ENCODE peak calls at places on chromosomes 13 and 19, in four cellular contexts. A is hepatocyte, O is GM23338, J is GM23248. D is an unnamed sample.

GRCh38 chr19:7863971-7864718 is 10.0 kb downstream of the PRR36 start:
- DNase-seq in A (no peak), O (no peak), J (no peak), D (no peak)

GRCh38 chr19:7515471-7516226 is at the start of gene ZNF358:
- DNase-seq in A (peak), O (peak), J (peak), D (peak)

GRCh38 chr19:38411041-38411712 is 8.3 kb downstream of the FAM98C start:
- DNase-seq in A (no peak), O (no peak), J (no peak), D (no peak)

GRCh38 chr13:51152713-51153112 is 41.6 kb upstream of the C13orf42 start:
- DNase-seq in A (peak), O (no peak), J (peak), D (no peak)

GRCh38 chr13:99028890-99029289 is 51.0 kb upstream of the DOCK9 start:
- DNase-seq in A (no peak), O (peak), J (no peak), D (peak)

GRCh38 chr19:48741222-48741999 is 1.0 kb upstream of the RASIP1 start:
- DNase-seq in A (no peak), O (peak), J (peak), D (peak)

GRCh38 chr13:25292301-25292700 is 5.0 kb upstream of the MTMR6 start:
- DNase-seq in A (no peak), O (peak), J (no peak), D (no peak)

GRCh38 chr19:18931316-18932162 is 9.5 kb downstream of the HOMER3 start:
- DNase-seq in A (peak), O (no peak), J (no peak), D (no peak)

GRCh38 chr19:48770223-48770622 is 14.9 kb downstream of the FGF21 start:
- DNase-seq in A (no peak), O (no peak), J (peak), D (no peak)

GRCh38 chr13:101655435-101655834 is 203.0 kb downstream of the ITGBL1 start:
- DNase-seq in A (no peak), O (no peak), J (no peak), D (no peak)

GRCh38 chr13:36418022-36418805 is 14.1 kb upstream of the CCNA1 start:
- DNase-seq in A (no peak), O (peak), J (peak), D (no peak)

GRCh38 chr19:42143341-42144234 is 11.3 kb upstream of the POU2F2 start:
- DNase-seq in A (peak), O (peak), J (peak), D (peak)
- TF ChIP-seq EZH2phosphoT487 in A (no peak), O (no peak), J (no peak), D (no peak)

GRCh38 chr13:94708031-94708571 is 4.2 kb downstream of the SOX21 start:
- DNase-seq in A (no peak), O (peak), J (no peak), D (peak)

GRCh38 chr13:94707400-94708021 is 4.8 kb downstream of the SOX21 start:
- DNase-seq in A (no peak), O (peak), J (no peak), D (peak)

GRCh38 chr13:94706101-94706853 is 6.1 kb downstream of the SOX21 start:
- DNase-seq in A (no peak), O (peak), J (no peak), D (peak)

GRCh38 chr13:94705081-94705751 is 7.1 kb downstream of the SOX21 start:
- DNase-seq in A (no peak), O (peak), J (no peak), D (peak)

GRCh38 chr13:94706854-94707399 is 5.4 kb downstream of the SOX21 start:
- DNase-seq in A (no peak), O (peak), J (no peak), D (peak)
- TF ChIP-seq EZH2 in A (peak), O (peak), J (peak), D (no peak)

GRCh38 chr13:90926459-90926858 is 421.0 kb upstream of the MIR17HG start:
- DNase-seq in A (peak), O (no peak), J (no peak), D (no peak)

GRCh38 chr13:90933097-90933826 is 414.2 kb upstream of the MIR17HG start:
- DNase-seq in A (no peak), O (no peak), J (no peak), D (no peak)

GRCh38 chr13:90928109-90928508 is 419.4 kb upstream of the MIR17HG start:
- DNase-seq in A (no peak), O (no peak), J (no peak), D (no peak)
- H3K4me2 ChIP-seq in A (no peak), O (no peak), J (no peak), D (no peak)

DNA sequence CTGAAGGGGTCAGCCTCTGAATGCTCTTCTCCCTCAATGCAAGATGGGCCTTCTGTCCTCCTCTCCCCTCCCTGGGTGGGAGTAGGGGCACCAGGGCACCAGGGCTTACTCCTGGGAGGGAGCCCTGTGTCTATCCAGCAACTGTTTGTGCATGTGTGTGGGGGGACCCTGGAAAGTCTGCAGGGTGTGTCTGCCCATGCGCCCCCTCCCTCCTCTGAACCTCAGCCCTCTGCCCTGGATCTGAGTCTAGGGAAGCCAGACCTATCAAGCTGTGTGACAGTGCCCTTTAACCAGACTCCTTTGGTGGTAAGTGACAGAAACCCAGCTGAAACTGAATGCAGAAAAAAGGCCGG is 213.3 kb upstream of the ZNF536 start:
- DNase-seq in A (no peak), O (no peak), J (no peak), D (no peak)
- TF ChIP-seq EZH2phosphoT487 in A (no peak), O (no peak), J (no peak), D (no peak)

DNA sequence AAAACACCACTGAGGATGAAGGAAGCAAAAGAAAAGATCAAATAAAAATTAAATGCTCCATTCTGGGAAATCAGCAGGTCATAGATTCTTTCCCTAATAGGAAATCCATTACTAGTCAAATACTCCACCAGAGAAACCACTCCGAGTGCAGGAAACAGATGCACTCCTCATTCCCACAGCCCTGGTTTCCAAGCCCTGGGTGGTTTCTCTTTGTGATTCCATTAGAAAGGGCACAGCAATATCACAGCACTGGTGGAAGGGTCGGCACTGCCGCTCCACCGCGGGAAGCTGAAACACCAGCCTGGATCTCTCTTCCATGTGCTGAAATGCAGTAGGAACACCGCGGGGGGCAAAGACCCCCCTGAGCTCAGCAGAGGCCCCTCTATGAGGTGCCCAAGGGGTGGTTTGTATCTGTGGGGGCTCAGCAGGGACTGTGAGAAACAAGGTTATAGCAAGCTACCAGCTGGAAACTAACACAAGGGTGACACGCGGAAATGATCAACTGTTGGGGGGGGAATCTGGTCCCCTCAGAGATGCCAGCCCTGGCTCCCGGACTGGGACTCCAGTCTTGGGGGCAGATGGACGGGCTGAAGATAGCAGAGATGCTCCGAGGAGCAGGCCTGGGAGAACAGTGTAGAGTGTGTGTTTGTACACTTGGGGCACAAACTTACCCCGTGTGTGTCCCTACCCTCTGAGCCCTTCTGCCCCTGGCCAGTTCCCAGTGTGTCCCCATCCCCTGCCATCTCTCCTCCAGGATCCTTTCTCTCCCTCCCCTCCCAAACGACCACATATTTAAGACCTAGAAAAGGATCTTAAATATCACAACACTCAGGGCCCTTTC is 1.8 kb downstream of the ZFR2 start:
- DNase-seq in A (no peak), O (no peak), J (no peak), D (no peak)
- TF ChIP-seq EZH2 in A (no peak), O (no peak), J (peak), D (no peak)

GRCh38 chr13:49219647-49220034 is 497 bp upstream of the MLNR start:
- DNase-seq in A (no peak), O (no peak), J (no peak), D (no peak)
- H3K4me2 ChIP-seq in A (peak), O (peak), J (no peak), D (peak)

GRCh38 chr19:33759356-33759755 is 37.3 kb upstream of the KCTD15 start:
- DNase-seq in A (no peak), O (no peak), J (no peak), D (no peak)
- TF ChIP-seq EZH2phosphoT487 in A (no peak), O (no peak), J (no peak), D (no peak)

D was measured in neural progenitor cell.